ENCODE peak calls at places on chromosome 16, in seven cellular contexts. One of them, this sample, is unnamed.

GRCh38 chr16:88382491-88383400 is at the start of gene ZNF469:
- DNase-seq in psoas muscle: peak; percentile 60
- DNase-seq in ELF-1: no peak
- DNase-seq in CD4-positive, alpha-beta memory T cell: no peak
- DNase-seq in posterior cingulate gyrus: no peak
- DNase-seq in DMS 273 treated with DMSO at 0.1 percent for 48 hours: no peak
- DNase-seq in SK-MEL-5: no peak
- DNase-seq in this sample: no peak

GRCh38 chr16:27230562-27230991 is 27.3 kb downstream of the KDM8 start:
- DNase-seq in posterior cingulate gyrus: no peak
- DNase-seq in DMS 273 treated with DMSO at 0.1 percent for 48 hours: no peak
- DNase-seq in CD4-positive, alpha-beta memory T cell: peak; percentile 82
- DNase-seq in ELF-1: no peak
- DNase-seq in SK-MEL-5: no peak
- DNase-seq in psoas muscle: no peak
- DNase-seq in this sample: no peak

GRCh38 chr16:1331712-1332617 is 1.5 kb upstream of the BAIAP3 start:
- DNase-seq in SK-MEL-5: peak; percentile 24
- DNase-seq in posterior cingulate gyrus: no peak
- DNase-seq in ELF-1: peak; percentile 88
- DNase-seq in psoas muscle: peak; percentile 80
- DNase-seq in DMS 273 treated with DMSO at 0.1 percent for 48 hours: no peak
- DNase-seq in CD4-positive, alpha-beta memory T cell: peak; percentile 48
- DNase-seq in this sample: no peak

GRCh38 chr16:20750558-20750957 is 8.9 kb upstream of the THUMPD1 start:
- DNase-seq in DMS 273 treated with DMSO at 0.1 percent for 48 hours: no peak
- DNase-seq in posterior cingulate gyrus: no peak
- DNase-seq in SK-MEL-5: no peak
- DNase-seq in CD4-positive, alpha-beta memory T cell: no peak
- DNase-seq in ELF-1: no peak
- DNase-seq in psoas muscle: no peak
- DNase-seq in this sample: no peak

GRCh38 chr16:74252329-74252728 is 44.3 kb upstream of the PSMD7 start:
- DNase-seq in psoas muscle: no peak
- DNase-seq in SK-MEL-5: no peak
- DNase-seq in CD4-positive, alpha-beta memory T cell: no peak
- DNase-seq in ELF-1: no peak
- DNase-seq in posterior cingulate gyrus: no peak
- DNase-seq in DMS 273 treated with DMSO at 0.1 percent for 48 hours: no peak
- DNase-seq in this sample: no peak

GRCh38 chr16:47711809-47712208 is 250.7 kb downstream of the PHKB start:
- DNase-seq in CD4-positive, alpha-beta memory T cell: no peak
- DNase-seq in DMS 273 treated with DMSO at 0.1 percent for 48 hours: no peak
- DNase-seq in ELF-1: no peak
- DNase-seq in psoas muscle: no peak
- DNase-seq in SK-MEL-5: no peak
- DNase-seq in posterior cingulate gyrus: no peak
- DNase-seq in this sample: no peak

GRCh38 chr16:85825326-85825725 is 25.8 kb downstream of the COX4I1 start:
- DNase-seq in CD4-positive, alpha-beta memory T cell: no peak
- DNase-seq in posterior cingulate gyrus: no peak
- DNase-seq in psoas muscle: no peak
- DNase-seq in ELF-1: no peak
- DNase-seq in DMS 273 treated with DMSO at 0.1 percent for 48 hours: no peak
- DNase-seq in SK-MEL-5: no peak
- DNase-seq in this sample: no peak

GRCh38 chr16:85138825-85139627 is 26.8 kb upstream of the CIBAR2 start:
- DNase-seq in SK-MEL-5: no peak
- DNase-seq in psoas muscle: no peak
- DNase-seq in ELF-1: no peak
- DNase-seq in posterior cingulate gyrus: no peak
- DNase-seq in CD4-positive, alpha-beta memory T cell: no peak
- DNase-seq in DMS 273 treated with DMSO at 0.1 percent for 48 hours: no peak
- DNase-seq in this sample: no peak

GRCh38 chr16:25109643-25110042 is 1.9 kb upstream of the LCMT1 start:
- DNase-seq in psoas muscle: peak; percentile 76
- DNase-seq in SK-MEL-5: peak; percentile 70
- DNase-seq in posterior cingulate gyrus: no peak
- DNase-seq in CD4-positive, alpha-beta memory T cell: no peak
- DNase-seq in DMS 273 treated with DMSO at 0.1 percent for 48 hours: no peak
- DNase-seq in ELF-1: peak; percentile 21
- DNase-seq in this sample: no peak

GRCh38 chr16:30104090-30104489 is 8.1 kb upstream of the YPEL3 start:
- DNase-seq in DMS 273 treated with DMSO at 0.1 percent for 48 hours: no peak
- DNase-seq in SK-MEL-5: no peak
- DNase-seq in posterior cingulate gyrus: no peak
- DNase-seq in CD4-positive, alpha-beta memory T cell: no peak
- DNase-seq in psoas muscle: no peak
- DNase-seq in ELF-1: peak; percentile 57
- DNase-seq in this sample: no peak

GRCh38 chr16:89863741-89864391 is 9.5 kb upstream of the TCF25 start:
- DNase-seq in ELF-1: no peak
- DNase-seq in SK-MEL-5: no peak
- DNase-seq in posterior cingulate gyrus: no peak
- DNase-seq in CD4-positive, alpha-beta memory T cell: peak; percentile 58
- DNase-seq in DMS 273 treated with DMSO at 0.1 percent for 48 hours: no peak
- DNase-seq in psoas muscle: no peak
- DNase-seq in this sample: no peak

GRCh38 chr16:29678691-29679267 is at the start of gene QPRT:
- DNase-seq in psoas muscle: no peak
- DNase-seq in ELF-1: peak; percentile 97
- DNase-seq in DMS 273 treated with DMSO at 0.1 percent for 48 hours: peak; percentile 66
- DNase-seq in CD4-positive, alpha-beta memory T cell: no peak
- DNase-seq in SK-MEL-5: peak; percentile 63
- DNase-seq in posterior cingulate gyrus: peak; percentile 32
- DNase-seq in this sample: no peak

GRCh38 chr16:28309811-28310311 is 17.5 kb downstream of the SBK1 start:
- DNase-seq in posterior cingulate gyrus: no peak
- DNase-seq in SK-MEL-5: no peak
- DNase-seq in DMS 273 treated with DMSO at 0.1 percent for 48 hours: no peak
- DNase-seq in psoas muscle: peak; percentile 54
- DNase-seq in CD4-positive, alpha-beta memory T cell: peak; percentile 88
- DNase-seq in ELF-1: no peak
- DNase-seq in this sample: no peak

GRCh38 chr16:23290189-23291062 is 11.7 kb upstream of the SCNN1B start:
- DNase-seq in DMS 273 treated with DMSO at 0.1 percent for 48 hours: no peak
- DNase-seq in posterior cingulate gyrus: no peak
- DNase-seq in SK-MEL-5: no peak
- DNase-seq in ELF-1: no peak
- DNase-seq in psoas muscle: no peak
- DNase-seq in CD4-positive, alpha-beta memory T cell: no peak
- DNase-seq in this sample: no peak

GRCh38 chr16:50839356-50839755 is 97.5 kb downstream of the CYLD start:
- DNase-seq in DMS 273 treated with DMSO at 0.1 percent for 48 hours: no peak
- DNase-seq in ELF-1: no peak
- DNase-seq in CD4-positive, alpha-beta memory T cell: no peak
- DNase-seq in SK-MEL-5: no peak
- DNase-seq in psoas muscle: no peak
- DNase-seq in posterior cingulate gyrus: no peak
- DNase-seq in this sample: no peak

GRCh38 chr16:23948949-23949392 is 113.2 kb downstream of the PRKCB start:
- DNase-seq in psoas muscle: no peak
- DNase-seq in CD4-positive, alpha-beta memory T cell: peak; percentile 78
- DNase-seq in SK-MEL-5: no peak
- DNase-seq in posterior cingulate gyrus: no peak
- DNase-seq in ELF-1: no peak
- DNase-seq in DMS 273 treated with DMSO at 0.1 percent for 48 hours: no peak
- DNase-seq in this sample: no peak

GRCh38 chr16:637081-638018 is 1.2 kb upstream of the METTL26 start:
- DNase-seq in psoas muscle: peak; percentile 96
- DNase-seq in SK-MEL-5: peak; percentile 84
- DNase-seq in ELF-1: no peak
- DNase-seq in DMS 273 treated with DMSO at 0.1 percent for 48 hours: no peak
- DNase-seq in posterior cingulate gyrus: peak; percentile 95
- DNase-seq in CD4-positive, alpha-beta memory T cell: no peak
- DNase-seq in this sample: no peak

GRCh38 chr16:14004719-14005315 is 66.3 kb upstream of the MRTFB start:
- DNase-seq in CD4-positive, alpha-beta memory T cell: no peak
- DNase-seq in psoas muscle: peak; percentile 51
- DNase-seq in DMS 273 treated with DMSO at 0.1 percent for 48 hours: no peak
- DNase-seq in SK-MEL-5: no peak
- DNase-seq in ELF-1: no peak
- DNase-seq in posterior cingulate gyrus: no peak
- DNase-seq in this sample: no peak

GRCh38 chr16:84585886-84586285 is 32.0 kb downstream of the COTL1 start:
- DNase-seq in DMS 273 treated with DMSO at 0.1 percent for 48 hours: no peak
- DNase-seq in CD4-positive, alpha-beta memory T cell: no peak
- DNase-seq in posterior cingulate gyrus: peak; percentile 70
- DNase-seq in ELF-1: peak; percentile 86
- DNase-seq in SK-MEL-5: peak; percentile 65
- DNase-seq in psoas muscle: peak; percentile 59
- DNase-seq in this sample: no peak

This sample was measured in cortex of kidney.